ENCODE peak calls at places on chromosomes 12 and 14, in five cellular contexts. W is neural progenitor cell, C is MM.1S, G is body of pancreas, X is fibroblast of mammary gland. I is an unnamed sample.

GRCh38 chr12:6478406-6478805 is 7.9 kb upstream of the VAMP1 start:
- DNase-seq in W (no peak), C (no peak), G (no peak), X (peak), I (no peak)

GRCh38 chr14:57268161-57269067 is at the start of the genes AP5M1 and EXOC5:
- DNase-seq in W (peak), C (peak), G (peak), X (peak), I (peak)

GRCh38 chr12:90331262-90331661 is 622.6 kb upstream of the ATP2B1 start:
- DNase-seq in W (no peak), C (no peak), G (no peak), X (no peak), I (no peak)

GRCh38 chr12:18690653-18691052 is 47.2 kb downstream of the PLCZ1 start:
- DNase-seq in W (no peak), C (no peak), G (no peak), X (peak), I (peak)

GRCh38 chr14:63867926-63868921 is 15.4 kb downstream of the SYNE2 start:
- DNase-seq in W (no peak), C (no peak), G (no peak), X (no peak), I (no peak)

GRCh38 chr14:22685467-22685866 is 41.3 kb upstream of the OR6J1 start:
- DNase-seq in W (peak), C (no peak), G (no peak), X (no peak), I (no peak)

GRCh38 chr12:91111366-91112321 is at the start of gene LUM:
- DNase-seq in W (peak), C (no peak), G (peak), X (peak), I (peak)

GRCh38 chr12:70082997-70083676 is 160.1 kb upstream of the CNOT2 start:
- DNase-seq in W (no peak), C (no peak), G (no peak), X (no peak), I (no peak)

GRCh38 chr14:103294091-103294490 is 39.9 kb upstream of the EIF5 start:
- DNase-seq in W (no peak), C (no peak), G (no peak), X (no peak), I (no peak)

GRCh38 chr12:57619434-57620244 is 8.4 kb downstream of the ARHGEF25 start:
- DNase-seq in W (peak), C (no peak), G (no peak), X (no peak), I (no peak)

GRCh38 chr12:57622293-57623245 is 10.4 kb downstream of the B4GALNT1 start:
- DNase-seq in W (no peak), C (no peak), G (no peak), X (no peak), I (no peak)

GRCh38 chr12:57620245-57620935 is 9.2 kb downstream of the ARHGEF25 start:
- DNase-seq in W (no peak), C (no peak), G (no peak), X (no peak), I (no peak)

GRCh38 chr12:57621497-57622292 is 10.5 kb downstream of the ARHGEF25 start:
- DNase-seq in W (peak), C (peak), G (peak), X (peak), I (peak)

DNA sequence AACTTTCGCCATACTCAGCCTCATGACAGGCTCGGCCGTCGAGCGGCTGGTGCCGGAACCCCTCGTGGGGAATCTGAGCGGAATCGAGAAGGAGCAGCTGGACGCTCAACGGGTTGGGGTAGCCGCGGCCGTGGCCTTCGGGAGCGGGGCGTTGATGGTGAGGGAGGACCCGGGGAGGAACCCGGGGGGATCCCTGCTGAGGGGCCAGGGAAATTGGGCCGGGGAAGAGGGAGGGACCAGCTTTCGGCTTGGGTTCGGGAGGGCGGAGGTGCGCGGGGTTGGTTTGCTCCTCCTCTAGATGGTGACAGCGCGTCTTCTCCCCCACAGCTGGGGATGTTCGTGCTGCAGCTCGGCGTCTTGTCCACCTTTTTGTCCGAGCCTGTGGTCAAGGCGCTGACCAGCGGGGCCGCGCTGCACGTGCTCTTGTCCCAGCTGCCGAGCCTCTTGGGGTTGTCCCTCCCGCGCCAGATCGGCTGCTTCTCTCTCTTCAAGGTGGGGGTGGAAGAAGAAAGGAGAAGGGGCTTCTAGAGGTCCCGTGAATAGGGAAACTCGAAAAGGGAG is 9.8 kb downstream of the ARHGEF25 start:
- DNase-seq in W (peak), C (no peak), G (no peak), X (no peak), I (no peak)
- H3K4me3 ChIP-seq in W (peak), C (peak), G (no peak), X (peak), I (no peak)

GRCh38 chr12:57092529-57092862 is 3.6 kb downstream of the NAB2 start:
- DNase-seq in W (no peak), C (no peak), G (no peak), X (no peak), I (no peak)
- H3K4me3 ChIP-seq in W (no peak), C (no peak), G (no peak), X (no peak), I (no peak)

DNA sequence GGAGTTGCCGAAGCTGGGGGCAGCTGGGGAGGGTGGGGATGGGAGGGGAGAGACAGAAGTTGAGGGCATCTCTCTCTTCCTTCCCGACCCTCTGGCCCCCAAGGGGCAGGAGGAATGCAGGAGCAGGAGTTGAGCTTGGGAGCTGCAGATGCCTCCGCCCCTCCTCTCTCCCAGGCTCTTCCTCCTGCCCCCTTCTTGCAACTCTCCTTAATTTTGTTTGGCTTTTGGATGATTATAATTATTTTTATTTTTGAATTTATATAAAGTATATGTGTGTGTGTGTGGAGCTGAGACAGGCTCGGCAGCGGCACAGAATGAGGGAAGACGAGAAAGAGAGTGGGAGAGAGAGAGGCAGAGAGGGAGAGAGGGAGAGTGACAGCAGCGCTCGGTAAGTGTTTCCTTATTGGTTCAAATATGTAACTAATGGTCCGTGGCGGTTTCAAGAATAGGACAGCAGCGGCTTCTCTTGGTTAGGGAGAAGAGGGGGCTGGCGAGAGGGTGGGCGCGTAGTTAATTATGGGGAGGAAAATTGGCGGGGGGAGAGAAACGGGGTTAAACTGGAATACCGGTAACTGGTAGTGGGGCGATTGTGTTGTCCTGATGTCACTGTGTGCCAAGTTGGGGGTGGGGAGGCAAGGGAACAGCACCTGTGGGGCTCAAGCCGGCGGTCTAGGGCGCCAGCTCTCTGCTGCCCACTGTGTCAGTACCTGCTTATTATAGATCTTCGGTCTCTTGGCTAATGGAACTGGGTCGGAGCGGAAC is 8.4 kb downstream of the HOXC8 start:
- DNase-seq in W (peak), C (no peak), G (no peak), X (peak), I (peak)
- H3K4me3 ChIP-seq in W (peak), C (peak), G (peak), X (peak), I (peak)

DNA sequence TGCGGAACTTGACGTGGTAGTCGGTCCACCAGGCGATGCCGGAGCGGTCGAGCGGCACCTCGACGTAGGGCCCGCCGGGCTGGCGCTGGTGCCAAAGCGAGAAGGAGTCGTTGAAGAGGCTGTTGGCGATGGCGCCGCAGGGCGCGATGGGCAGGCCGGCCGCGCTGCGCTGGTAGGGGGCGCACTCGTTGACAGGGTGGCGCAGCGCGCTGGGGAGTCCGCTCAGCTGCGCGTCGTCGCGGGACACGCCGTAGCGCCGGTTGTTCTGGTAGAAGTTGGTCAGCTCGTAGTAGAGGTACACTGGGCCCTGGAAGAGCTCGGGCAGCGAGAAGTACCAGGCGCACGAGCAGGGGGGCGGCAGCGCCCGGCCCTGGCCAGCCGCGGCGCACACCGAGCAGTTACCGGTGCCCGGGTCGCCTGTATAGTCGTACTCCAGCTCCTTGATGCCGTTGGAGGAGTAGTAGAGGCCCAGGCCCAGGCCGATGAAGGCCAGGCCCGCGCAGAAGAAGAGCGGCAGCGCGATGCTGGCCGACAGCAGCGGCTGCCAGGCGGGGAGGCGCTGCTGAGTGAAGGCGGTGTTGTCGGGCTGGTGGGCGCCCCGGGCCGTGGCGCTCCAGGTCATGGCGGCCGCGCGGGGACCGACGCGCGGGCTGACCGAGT is 482 bp downstream of the TMEM30B start:
- DNase-seq in W (peak), C (no peak), G (peak), X (no peak), I (no peak)
- H3K4me3 ChIP-seq in W (peak), C (no peak), G (peak), X (no peak), I (no peak)